ENCODE peak calls at places on chromosomes 12 and 14, in eight cellular contexts. H is heart right ventricle, D is A673, N is mesendoderm, X is neural progenitor cell, Q is psoas muscle, T is bronchial epithelial cell, V is endodermal cell. Z is an unnamed sample. For H3K36me3, the result is how much of the 10 kb centered on the place peaks cover.

GRCh38 chr12:132393991-132394949 is 64.9 kb upstream of the GALNT9 start:
- DNase-seq in H (no peak), D (no peak), N (no peak), X (no peak), Q (peak), T (no peak), V (no peak), Z (no peak)

GRCh38 chr12:9760699-9761406 is at the start of gene CD69:
- DNase-seq in H (no peak), D (peak), N (no peak), X (peak), Q (no peak), T (no peak), V (no peak), Z (no peak)

GRCh38 chr12:94280063-94280462 is 131.7 kb downstream of the PLXNC1 start:
- DNase-seq in H (no peak), D (no peak), N (no peak), X (no peak), Q (no peak), T (no peak), V (no peak), Z (no peak)

GRCh38 chr12:130013771-130014484 is 110.1 kb upstream of the TMEM132D start:
- DNase-seq in H (no peak), D (peak), N (peak), X (peak), Q (no peak), T (peak), V (peak), Z (no peak)

GRCh38 chr14:21025374-21026151 is 702 bp upstream of the NDRG2 start:
- DNase-seq in H (peak), D (peak), N (peak), X (peak), Q (peak), T (no peak), V (peak), Z (no peak)

GRCh38 chr12:124578854-124579253 is 11.4 kb upstream of the NCOR2 start:
- DNase-seq in H (no peak), D (no peak), N (no peak), X (no peak), Q (no peak), T (no peak), V (no peak), Z (no peak)

GRCh38 chr14:72603639-72604038 is 290.3 kb downstream of the DPF3 start:
- DNase-seq in H (no peak), D (no peak), N (no peak), X (no peak), Q (no peak), T (no peak), V (no peak), Z (no peak)

GRCh38 chr12:6790496-6791150 is 1.3 kb downstream of the CD4 start:
- DNase-seq in H (no peak), D (no peak), N (no peak), X (no peak), Q (no peak), T (no peak), V (no peak), Z (no peak)

GRCh38 chr12:39354955-39355354 is 88.0 kb downstream of the KIF21A start:
- DNase-seq in H (no peak), D (no peak), N (peak), X (no peak), Q (no peak), T (peak), V (no peak), Z (no peak)

GRCh38 chr12:124150176-124150575 is 144.7 kb upstream of the RFLNA start:
- DNase-seq in H (no peak), D (peak), N (no peak), X (no peak), Q (no peak), T (no peak), V (no peak), Z (no peak)

GRCh38 chr14:21749306-21749868 is 75.8 kb upstream of the OR4E1 start:
- DNase-seq in H (no peak), D (no peak), N (no peak), X (no peak), Q (no peak), T (no peak), V (no peak), Z (no peak)

GRCh38 chr14:68627868-68628604 is 164.8 kb downstream of the ZFP36L1 start:
- DNase-seq in H (no peak), D (no peak), N (peak), X (peak), Q (no peak), T (peak), V (peak), Z (no peak)

GRCh38 chr12:124861492-124861891 is 2.2 kb downstream of the SCARB1 start:
- DNase-seq in H (peak), D (peak), N (peak), X (no peak), Q (peak), T (peak), V (peak), Z (no peak)

GRCh38 chr12:47397664-47398281 is 308.1 kb downstream of the RPAP3 start:
- DNase-seq in H (no peak), D (peak), N (peak), X (peak), Q (no peak), T (peak), V (no peak), Z (peak)

DNA sequence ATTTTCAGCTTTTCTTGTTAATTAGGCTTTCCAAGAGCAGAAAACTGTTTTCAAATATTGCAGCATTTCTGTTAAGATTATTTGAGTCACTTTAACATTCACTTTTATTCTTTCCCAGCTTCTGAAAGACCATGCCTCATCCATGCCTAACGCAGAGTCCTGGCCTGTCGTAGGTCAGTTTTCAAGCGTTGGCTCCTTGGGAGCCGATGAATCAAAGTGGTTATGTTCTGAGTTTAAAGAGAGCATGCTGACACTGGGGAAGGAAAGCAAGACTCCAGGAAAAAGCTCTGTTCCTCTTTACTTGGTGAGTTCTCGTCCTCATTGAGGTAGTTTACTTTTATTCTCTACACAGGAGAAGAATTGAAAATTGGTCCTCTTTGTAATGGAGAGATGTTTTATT is 33.1 kb downstream of the TDP1 start:
- DNase-seq in H (no peak), D (no peak), N (no peak), X (no peak), Q (no peak), T (no peak), V (no peak), Z (no peak)
- H3K36me3 ChIP-seq in H (under half), D (under half), N (under half), X (under half), Q (half or more), T (under half), V (half or more), Z (half or more)

GRCh38 chr12:118044577-118044976 is 16.4 kb downstream of the WSB2 start:
- DNase-seq in H (no peak), D (no peak), N (no peak), X (no peak), Q (peak), T (no peak), V (no peak), Z (no peak)

GRCh38 chr12:118050972-118051910 is 9.7 kb downstream of the WSB2 start:
- DNase-seq in H (no peak), D (no peak), N (no peak), X (no peak), Q (peak), T (no peak), V (no peak), Z (no peak)

GRCh38 chr12:118044075-118044474 is 16.9 kb downstream of the WSB2 start:
- DNase-seq in H (no peak), D (no peak), N (no peak), X (no peak), Q (no peak), T (no peak), V (no peak), Z (no peak)

GRCh38 chr12:118042091-118042490 is 18.9 kb downstream of the WSB2 start:
- DNase-seq in H (no peak), D (no peak), N (no peak), X (no peak), Q (no peak), T (no peak), V (no peak), Z (no peak)

GRCh38 chr12:118046430-118046829 is 14.5 kb downstream of the WSB2 start:
- DNase-seq in H (no peak), D (no peak), N (no peak), X (no peak), Q (no peak), T (no peak), V (no peak), Z (no peak)
- H3K36me3 ChIP-seq in H (under half), D (under half), N (under half), X (under half), Q (half or more), T (under half), V (half or more), Z (under half)

DNA sequence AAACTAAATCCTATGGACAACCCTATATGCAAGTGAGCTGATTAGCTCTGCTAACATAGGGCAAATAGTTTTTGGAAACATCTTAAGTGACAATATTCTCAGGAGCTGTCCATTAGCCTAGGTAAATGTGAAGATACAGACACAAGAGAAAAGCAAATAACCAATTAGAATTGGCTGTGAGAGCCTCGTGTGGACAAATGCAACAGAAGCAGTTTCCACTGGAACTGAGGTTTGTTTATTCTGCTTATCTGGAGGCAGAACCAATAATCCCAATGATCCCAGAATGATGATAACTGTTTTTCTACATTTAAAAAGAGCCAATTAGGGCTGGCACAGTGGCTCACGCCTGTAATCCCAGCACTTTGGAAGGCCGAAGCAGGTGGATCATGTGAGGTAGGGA is 43.2 kb upstream of the YAF2 start:
- DNase-seq in H (no peak), D (no peak), N (peak), X (no peak), Q (no peak), T (no peak), V (no peak), Z (no peak)
- H3K36me3 ChIP-seq in H (under half), D (under half), N (under half), X (under half), Q (under half), T (under half), V (under half), Z (under half)

GRCh38 chr12:122517877-122518276 is 8.9 kb downstream of the RSRC2 start:
- DNase-seq in H (no peak), D (peak), N (no peak), X (no peak), Q (no peak), T (no peak), V (peak), Z (no peak)
- H3K36me3 ChIP-seq in H (under half), D (half or more), N (under half), X (half or more), Q (half or more), T (under half), V (half or more), Z (half or more)

DNA sequence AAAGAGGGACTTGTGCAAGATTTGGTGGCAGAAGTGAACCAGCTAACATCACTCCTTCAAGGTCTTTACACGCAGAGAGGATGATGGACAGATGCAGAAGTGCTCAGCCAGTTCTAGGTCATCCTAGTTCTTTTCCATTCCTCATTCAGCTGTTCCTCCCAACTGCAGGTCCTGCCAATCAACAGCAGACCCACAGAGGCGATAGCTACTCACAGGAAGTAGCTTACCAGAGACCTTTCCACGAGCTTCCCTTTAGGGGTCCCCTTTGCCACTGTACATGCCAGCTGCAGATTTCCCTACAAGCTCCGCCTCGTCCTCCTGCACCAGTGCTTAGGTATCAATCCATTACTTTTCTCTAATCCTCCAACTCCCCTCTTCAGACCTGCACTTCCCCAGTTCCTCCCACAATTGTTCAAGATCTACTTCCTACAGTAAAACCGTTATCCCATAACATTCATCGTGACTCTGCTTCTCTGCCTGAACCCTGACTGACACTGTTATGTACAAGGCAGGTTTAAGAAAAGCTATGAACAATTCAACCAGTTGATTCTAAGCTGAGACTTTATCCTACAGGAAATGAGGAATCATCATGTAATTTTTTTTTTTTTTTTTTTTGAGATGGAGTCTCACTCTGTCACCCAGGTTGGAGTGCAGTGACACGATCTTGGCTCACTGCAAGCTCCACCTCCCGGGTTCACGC is 22.5 kb downstream of the RECQL start:
- DNase-seq in H (no peak), D (no peak), N (no peak), X (no peak), Q (no peak), T (no peak), V (no peak), Z (no peak)
- H3K36me3 ChIP-seq in H (under half), D (under half), N (under half), X (under half), Q (half or more), T (under half), V (half or more), Z (under half)